ENCODE peak calls at places on chromosomes 7 and 10, in five cellular contexts. C, P, Y, S and J are unnamed samples.

GRCh38 chr7:22433710-22434460 is 66.1 kb downstream of the STEAP1B start:
- DNase-seq in C (peak; percentile 57), P (no peak), Y (peak; percentile 14), S (no peak), J (no peak)

GRCh38 chr7:120966961-120967360 is 16.4 kb downstream of the ING3 start:
- DNase-seq in C (no peak), P (no peak), Y (peak; percentile 22), S (no peak), J (no peak)

GRCh38 chr10:88687853-88688467 is 18.1 kb upstream of the LIPK start:
- DNase-seq in C (peak; percentile 58), P (no peak), Y (no peak), S (no peak), J (no peak)

GRCh38 chr7:26192485-26193087 is 8.0 kb downstream of the HNRNPA2B1 start:
- DNase-seq in C (no peak), P (no peak), Y (no peak), S (no peak), J (no peak)

GRCh38 chr7:496528-497295 is 22.9 kb downstream of the PDGFA start:
- DNase-seq in C (peak; percentile 77), P (no peak), Y (no peak), S (peak; percentile 80), J (no peak)

GRCh38 chr7:52639126-52639525 is 396.3 kb upstream of the POM121L12 start:
- DNase-seq in C (no peak), P (no peak), Y (no peak), S (no peak), J (no peak)

GRCh38 chr7:106915407-106915806 is 50.3 kb downstream of the PIK3CG start:
- DNase-seq in C (no peak), P (no peak), Y (no peak), S (no peak), J (no peak)

GRCh38 chr7:128059143-128059975 is 28.1 kb upstream of the LRRC4 start:
- DNase-seq in C (no peak), P (no peak), Y (no peak), S (no peak), J (no peak)

GRCh38 chr10:126478600-126478999 is 90.3 kb upstream of the ADAM12 start:
- DNase-seq in C (no peak), P (no peak), Y (no peak), S (no peak), J (no peak)

GRCh38 chr7:113635492-113635891 is 283.3 kb downstream of the PPP1R3A start:
- DNase-seq in C (no peak), P (no peak), Y (no peak), S (no peak), J (no peak)

GRCh38 chr10:116831790-116832189 is 17.5 kb upstream of the ENO4 start:
- DNase-seq in C (no peak), P (no peak), Y (no peak), S (no peak), J (no peak)

GRCh38 chr10:61398730-61399129 is 54.5 kb downstream of the TMEM26 start:
- DNase-seq in C (no peak), P (no peak), Y (no peak), S (no peak), J (no peak)

GRCh38 chr10:79162861-79163662 is 94.3 kb downstream of the ZMIZ1 start:
- DNase-seq in C (peak; percentile 71), P (no peak), Y (no peak), S (no peak), J (no peak)

GRCh38 chr10:72509951-72510350 is 115.9 kb downstream of the MICU1 start:
- DNase-seq in C (no peak), P (no peak), Y (no peak), S (no peak), J (no peak)

GRCh38 chr7:158094046-158094445 is 493.6 kb downstream of the PTPRN2 start:
- DNase-seq in C (no peak), P (no peak), Y (no peak), S (no peak), J (no peak)

GRCh38 chr10:78254013-78254412 is 220.3 kb downstream of the RPS24 start:
- DNase-seq in C (no peak), P (no peak), Y (no peak), S (no peak), J (no peak)